ENCODE peak calls at places on chromosomes 13 and 19, in nine cellular contexts. Q, W, I, G, C, O, N, D and Y are unnamed samples.

GRCh38 chr19:13778398-13778797 is 4.1 kb downstream of the C19orf53 start:
- DNase-seq in D (no peak), O (no peak), Q (no peak), N (no peak), C (no peak), G (no peak), W (no peak), I (no peak), Y (no peak)

GRCh38 chr19:38700350-38700932 is 43.8 kb downstream of the CAPN12 start:
- DNase-seq in Q (no peak), G (no peak), I (no peak), N (no peak), D (no peak), C (no peak), W (no peak), O (no peak), Y (no peak)

GRCh38 chr13:100721885-100722512 is 47.4 kb upstream of the TMTC4 start:
- DNase-seq in O (peak), Q (peak), W (peak), C (peak), I (peak), N (peak), D (no peak), G (peak), Y (no peak)

GRCh38 chr13:44422755-44423643 is 49.4 kb downstream of the SERP2 start:
- DNase-seq in I (no peak), W (no peak), Q (no peak), C (peak), G (no peak), N (no peak), D (peak), O (no peak), Y (no peak)

GRCh38 chr19:39145180-39145953 is 19.8 kb downstream of the PAK4 start:
- DNase-seq in O (no peak), Q (no peak), N (no peak), D (peak), G (no peak), C (no peak), W (no peak), I (no peak), Y (no peak)

GRCh38 chr13:21986602-21987001 is 315.7 kb downstream of the FGF9 start:
- DNase-seq in D (peak), O (no peak), N (no peak), C (no peak), W (no peak), I (no peak), Q (no peak), G (peak), Y (no peak)

GRCh38 chr13:65595881-65596280 is 1634.3 kb downstream of the PCDH9 start:
- DNase-seq in C (no peak), Q (no peak), G (peak), O (peak), W (no peak), N (no peak), I (peak), D (no peak), Y (no peak)

GRCh38 chr19:17326595-17326966 is 8.1 kb downstream of the ANO8 start:
- DNase-seq in C (no peak), W (no peak), D (no peak), Q (no peak), G (no peak), O (no peak), I (no peak), N (no peak), Y (no peak)

GRCh38 chr19:289651-290538 is 1.3 kb downstream of the PLPP2 start:
- DNase-seq in N (peak), I (no peak), C (peak), O (peak), G (no peak), D (no peak), W (no peak), Q (no peak), Y (peak)

GRCh38 chr19:39514840-39515550 is at the start of gene SELENOV:
- DNase-seq in C (peak), G (no peak), D (peak), Q (no peak), O (no peak), W (no peak), N (no peak), I (no peak), Y (no peak)

GRCh38 chr13:23497186-23497585 is 63.7 kb upstream of the SACS start:
- DNase-seq in C (no peak), W (no peak), I (no peak), Q (no peak), G (no peak), O (no peak), D (no peak), N (no peak), Y (no peak)

GRCh38 chr19:5644051-5644450 is 21.2 kb downstream of the SAFB start:
- DNase-seq in I (no peak), C (no peak), O (peak), D (no peak), G (no peak), N (no peak), W (no peak), Q (no peak), Y (no peak)

GRCh38 chr19:41307090-41307875 is 2.7 kb upstream of the CCDC97 start:
- DNase-seq in W (no peak), G (no peak), D (no peak), I (no peak), Q (no peak), O (no peak), N (no peak), C (no peak), Y (no peak)

GRCh38 chr19:58577581-58578429 is 4.7 kb upstream of the MZF1 start:
- DNase-seq in G (no peak), D (peak), Q (no peak), W (no peak), O (no peak), I (no peak), C (no peak), N (no peak), Y (peak)

GRCh38 chr13:99086149-99086868 is 108.4 kb upstream of the DOCK9 start:
- DNase-seq in G (peak), C (peak), W (peak), Q (no peak), I (peak), D (peak), N (peak), O (peak), Y (peak)

GRCh38 chr19:10096615-10096963 is 5.9 kb downstream of the ANGPTL6 start:
- DNase-seq in C (no peak), I (no peak), N (no peak), O (peak), D (no peak), Q (no peak), G (no peak), W (peak), Y (peak)

GRCh38 chr19:32909257-32909656 is 39.7 kb upstream of the SLC7A9 start:
- DNase-seq in O (no peak), G (no peak), W (no peak), I (no peak), C (no peak), D (no peak), Q (no peak), N (no peak), Y (no peak)

GRCh38 chr19:33453207-33453736 is 68.3 kb downstream of the PEPD start:
- DNase-seq in I (no peak), G (no peak), D (no peak), C (no peak), W (no peak), N (no peak), Q (no peak), O (no peak), Y (no peak)

GRCh38 chr19:16113727-16114126 is 2.0 kb downstream of the RAB8A start:
- DNase-seq in I (no peak), N (no peak), O (no peak), Q (no peak), G (no peak), D (no peak), C (no peak), W (no peak), Y (no peak)